ENCODE peak calls at places on chromosomes 1 and 21, in five cellular contexts. F, C, B, Q and W are unnamed samples.

GRCh38 chr1:154796303-154796892 is 73.7 kb downstream of the KCNN3 start:
- DNase-seq in F (no peak), C (no peak), B (no peak), Q (no peak), W (no peak)

GRCh38 chr1:24535021-24535424 is 20.9 kb upstream of the NCMAP start:
- DNase-seq in F (no peak), C (no peak), B (peak), Q (no peak), W (no peak)

GRCh38 chr1:207811920-207812720 is 60.3 kb downstream of the CD46 start:
- DNase-seq in F (peak), C (peak), B (peak), Q (peak), W (no peak)

GRCh38 chr1:161484613-161485012 is 20.6 kb upstream of the FCGR2A start:
- DNase-seq in F (peak), C (peak), B (no peak), Q (peak), W (no peak)

GRCh38 chr1:10980841-10981727 is 31.4 kb upstream of the TARDBP start:
- DNase-seq in F (peak), C (no peak), B (no peak), Q (no peak), W (peak)

GRCh38 chr21:36966066-36966845 is at the start of gene HLCS:
- DNase-seq in F (peak), C (peak), B (peak), Q (peak), W (peak)

GRCh38 chr1:200938955-200939354 is 44.3 kb downstream of the INAVA start:
- DNase-seq in F (peak), C (no peak), B (no peak), Q (no peak), W (no peak)

GRCh38 chr21:40130476-40130875 is 263.2 kb downstream of the PCP4 start:
- DNase-seq in F (no peak), C (no peak), B (no peak), Q (peak), W (no peak)

GRCh38 chr1:12658531-12659453 is 14.9 kb downstream of the AADACL4 start:
- DNase-seq in F (peak), C (peak), B (peak), Q (peak), W (peak)

GRCh38 chr1:173202430-173203145 is 4.5 kb downstream of the TNFSF4 start:
- DNase-seq in F (peak), C (no peak), B (peak), Q (peak), W (peak)

GRCh38 chr21:31660134-31660565 is 657 bp downstream of the SOD1 start:
- DNase-seq in F (peak), C (no peak), B (peak), Q (peak), W (no peak)

GRCh38 chr1:12457771-12458170 is 160.2 kb downstream of the DHRS3 start:
- DNase-seq in F (peak), C (no peak), B (peak), Q (no peak), W (peak)

GRCh38 chr21:27292229-27292628 is 325.3 kb upstream of the ADAMTS5 start:
- DNase-seq in F (no peak), C (no peak), B (no peak), Q (no peak), W (no peak)

GRCh38 chr1:11470912-11471311 is 8.0 kb upstream of the DISP3 start:
- DNase-seq in F (no peak), C (no peak), B (no peak), Q (no peak), W (no peak)

GRCh38 chr1:99527078-99527477 is 118.8 kb upstream of the PALMD start:
- DNase-seq in F (peak), C (no peak), B (no peak), Q (peak), W (no peak)

GRCh38 chr1:182739545-182739944 is 50.0 kb upstream of the NPL start:
- DNase-seq in F (peak), C (no peak), B (no peak), Q (no peak), W (no peak)

GRCh38 chr1:9302745-9303524 is 10.2 kb downstream of the SPSB1 start:
- DNase-seq in F (peak), C (no peak), B (peak), Q (peak), W (no peak)

GRCh38 chr1:153749408-153750005 is 21.7 kb downstream of the INTS3 start:
- DNase-seq in F (peak), C (peak), B (peak), Q (peak), W (peak)

GRCh38 chr1:54566438-54567141 is 18.6 kb downstream of the ACOT11 start:
- DNase-seq in F (no peak), C (no peak), B (no peak), Q (no peak), W (no peak)

GRCh38 chr1:84698718-84699117 is 8.5 kb upstream of the SSX2IP start:
- DNase-seq in F (peak), C (no peak), B (no peak), Q (peak), W (peak)

GRCh38 chr1:167103236-167103894 is 9.5 kb downstream of the STYXL2 start:
- DNase-seq in F (no peak), C (no peak), B (no peak), Q (no peak), W (no peak)

GRCh38 chr1:201480231-201481003 is 11.4 kb upstream of the PHLDA3 start:
- DNase-seq in F (peak), C (peak), B (peak), Q (peak), W (no peak)

GRCh38 chr1:244388961-244389360 is 62.7 kb downstream of the ADSS2 start:
- DNase-seq in F (no peak), C (no peak), B (no peak), Q (no peak), W (no peak)

GRCh38 chr1:38990401-38990745 is 703 bp upstream of the AKIRIN1 start:
- DNase-seq in F (no peak), C (no peak), B (no peak), Q (no peak), W (no peak)

GRCh38 chr1:228274452-228275153 is 66.8 kb downstream of the OBSCN start:
- DNase-seq in F (no peak), C (no peak), B (no peak), Q (no peak), W (no peak)

GRCh38 chr1:93629101-93630059 is 52.3 kb downstream of the BCAR3 start:
- DNase-seq in F (peak), C (peak), B (peak), Q (peak), W (peak)

GRCh38 chr1:154616659-154617345 is 8.8 kb upstream of the ADAR start:
- DNase-seq in F (peak), C (no peak), B (no peak), Q (no peak), W (no peak)

GRCh38 chr1:23567996-23568607 is 8.8 kb upstream of the ID3 start:
- DNase-seq in F (no peak), C (no peak), B (no peak), Q (peak), W (no peak)

GRCh38 chr21:42736646-42737350 is 83.4 kb downstream of the PDE9A start:
- DNase-seq in F (no peak), C (no peak), B (no peak), Q (no peak), W (no peak)

GRCh38 chr1:170674239-170674638 is 10.3 kb downstream of the PRRX1 start:
- DNase-seq in F (peak), C (no peak), B (no peak), Q (no peak), W (peak)

GRCh38 chr1:108016451-108016920 is 51.5 kb upstream of the VAV3 start:
- DNase-seq in F (peak), C (no peak), B (peak), Q (peak), W (no peak)

GRCh38 chr1:235069171-235069570 is 59.5 kb downstream of the TOMM20 start:
- DNase-seq in F (no peak), C (no peak), B (no peak), Q (no peak), W (no peak)

GRCh38 chr1:229127301-229127700 is 143.6 kb upstream of the RAB4A start:
- DNase-seq in F (peak), C (no peak), B (no peak), Q (peak), W (no peak)

GRCh38 chr1:97827887-97828286 is 92.9 kb downstream of the DPYD start:
- DNase-seq in F (no peak), C (no peak), B (no peak), Q (no peak), W (no peak)

GRCh38 chr1:201267481-201268229 is 15.7 kb upstream of the PKP1 start:
- DNase-seq in F (no peak), C (no peak), B (no peak), Q (peak), W (peak)

GRCh38 chr1:50959303-50959912 is 659 bp downstream of the FAF1 start:
- DNase-seq in F (peak), C (peak), B (peak), Q (peak), W (no peak)